ENCODE peak calls at places on chromosomes 11 and 22, in four cellular contexts. One of them, this sample, is unnamed.

GRCh38 chr22:36860821-36861659 is at the start of gene NCF4:
- DNase-seq in iPS DF 6.9: no peak
- DNase-seq in GM23248: no peak
- DNase-seq in activated T-cell treated with anti-CD3 and anti-CD28 coated beads for 24 hours: peak; percentile 8
- DNase-seq in this sample: no peak

GRCh38 chr11:68798221-68798813 is 43.4 kb downstream of the CPT1A start:
- DNase-seq in iPS DF 6.9: peak; percentile 48
- DNase-seq in GM23248: peak; percentile 32
- DNase-seq in activated T-cell treated with anti-CD3 and anti-CD28 coated beads for 24 hours: peak; percentile 14
- DNase-seq in this sample: no peak

GRCh38 chr22:23533771-23534191 is 46.3 kb downstream of the IGLL1 start:
- DNase-seq in iPS DF 6.9: no peak
- DNase-seq in GM23248: no peak
- DNase-seq in activated T-cell treated with anti-CD3 and anti-CD28 coated beads for 24 hours: no peak
- DNase-seq in this sample: no peak

GRCh38 chr11:109695696-109696095 is 273.7 kb downstream of the C11orf87 start:
- DNase-seq in iPS DF 6.9: no peak
- DNase-seq in GM23248: peak; percentile 74
- DNase-seq in activated T-cell treated with anti-CD3 and anti-CD28 coated beads for 24 hours: no peak
- DNase-seq in this sample: no peak

GRCh38 chr11:47062736-47063135 is 113.9 kb downstream of the ARFGAP2 start:
- DNase-seq in iPS DF 6.9: no peak
- DNase-seq in GM23248: no peak
- DNase-seq in activated T-cell treated with anti-CD3 and anti-CD28 coated beads for 24 hours: no peak
- DNase-seq in this sample: no peak

GRCh38 chr11:117620131-117620530 is 176.9 kb downstream of the DSCAML1 start:
- DNase-seq in iPS DF 6.9: no peak
- DNase-seq in GM23248: no peak
- DNase-seq in activated T-cell treated with anti-CD3 and anti-CD28 coated beads for 24 hours: no peak
- DNase-seq in this sample: no peak

GRCh38 chr11:131370090-131370751 is at the start of gene NTM:
- DNase-seq in iPS DF 6.9: no peak
- DNase-seq in GM23248: peak; percentile 17
- DNase-seq in activated T-cell treated with anti-CD3 and anti-CD28 coated beads for 24 hours: no peak
- DNase-seq in this sample: no peak

GRCh38 chr11:1335811-1336761 is 26.7 kb upstream of the TOLLIP start:
- DNase-seq in iPS DF 6.9: no peak
- DNase-seq in GM23248: peak; percentile 92
- DNase-seq in activated T-cell treated with anti-CD3 and anti-CD28 coated beads for 24 hours: peak; percentile 37
- DNase-seq in this sample: peak; percentile 61

GRCh38 chr11:108307751-108308150 is 84.9 kb downstream of the ATM start:
- DNase-seq in iPS DF 6.9: no peak
- DNase-seq in GM23248: no peak
- DNase-seq in activated T-cell treated with anti-CD3 and anti-CD28 coated beads for 24 hours: no peak
- DNase-seq in this sample: no peak

GRCh38 chr22:45268167-45268957 is 16.4 kb upstream of the UPK3A start:
- DNase-seq in iPS DF 6.9: peak; percentile 85
- DNase-seq in GM23248: peak; percentile 60
- DNase-seq in activated T-cell treated with anti-CD3 and anti-CD28 coated beads for 24 hours: no peak
- DNase-seq in this sample: no peak

GRCh38 chr11:8100151-8100550 is 19.1 kb downstream of the TUB start:
- DNase-seq in iPS DF 6.9: no peak
- DNase-seq in GM23248: no peak
- DNase-seq in activated T-cell treated with anti-CD3 and anti-CD28 coated beads for 24 hours: no peak
- DNase-seq in this sample: no peak

GRCh38 chr11:33893711-33894401 is 2.0 kb upstream of the LMO2 start:
- DNase-seq in iPS DF 6.9: no peak
- DNase-seq in GM23248: no peak
- DNase-seq in activated T-cell treated with anti-CD3 and anti-CD28 coated beads for 24 hours: peak; percentile 67
- DNase-seq in this sample: peak; percentile 73

GRCh38 chr11:44445500-44446340 is 119.7 kb upstream of the CD82 start:
- DNase-seq in iPS DF 6.9: no peak
- DNase-seq in GM23248: no peak
- DNase-seq in activated T-cell treated with anti-CD3 and anti-CD28 coated beads for 24 hours: no peak
- DNase-seq in this sample: no peak

GRCh38 chr11:94125408-94126120 is 3.1 kb upstream of the PANX1 start:
- DNase-seq in iPS DF 6.9: no peak
- DNase-seq in GM23248: peak; percentile 26
- DNase-seq in activated T-cell treated with anti-CD3 and anti-CD28 coated beads for 24 hours: no peak
- DNase-seq in this sample: no peak

This sample was measured in naive thymus-derived CD4-positive, alpha-beta T cell.